ENCODE peak calls at places on chromosomes 2 and 18, in six cellular contexts. C is cardiac fibroblast, T is left ventricle myocardium inferior, J is A549, L is foreskin fibroblast, Z is esophagus squamous epithelium. V is an unnamed sample.

GRCh38 chr18:31643003-31643402 is 41.4 kb downstream of the B4GALT6 start:
- DNase-seq in C (peak), T (no peak), J (no peak), L (peak), Z (no peak), V (no peak)

GRCh38 chr2:39730685-39731302 is 48.3 kb downstream of the THUMPD2 start:
- DNase-seq in C (peak), T (no peak), J (peak), L (peak), Z (no peak), V (no peak)

GRCh38 chr2:95366514-95366913 is 36.0 kb upstream of the FAHD2A start:
- DNase-seq in C (no peak), T (peak), J (no peak), L (no peak), Z (no peak), V (no peak)

GRCh38 chr2:13770279-13770678 is 862.2 kb upstream of the LRATD1 start:
- DNase-seq in C (no peak), T (no peak), J (no peak), L (no peak), Z (no peak), V (no peak)

GRCh38 chr2:43831438-43832294 is 7.0 kb downstream of the ABCG5 start:
- DNase-seq in C (no peak), T (no peak), J (no peak), L (peak), Z (no peak), V (no peak)

GRCh38 chr2:122831644-122832043 is 1076.2 kb downstream of the TSN start:
- DNase-seq in C (no peak), T (no peak), J (no peak), L (no peak), Z (no peak), V (no peak)

GRCh38 chr2:25760319-25760718 is 86.9 kb upstream of the DTNB start:
- DNase-seq in C (no peak), T (no peak), J (no peak), L (no peak), Z (no peak), V (no peak)

GRCh38 chr2:224958873-224959272 is 83.4 kb downstream of the DOCK10 start:
- DNase-seq in C (no peak), T (no peak), J (no peak), L (peak), Z (no peak), V (no peak)

GRCh38 chr2:43005975-43006833 is 213.8 kb upstream of the HAAO start:
- DNase-seq in C (no peak), T (no peak), J (no peak), L (no peak), Z (no peak), V (no peak)

GRCh38 chr2:36462311-36462710 is 106.7 kb downstream of the CRIM1 start:
- DNase-seq in C (no peak), T (no peak), J (no peak), L (no peak), Z (no peak), V (no peak)

GRCh38 chr18:50659091-50660003 is 99.5 kb downstream of the MAPK4 start:
- DNase-seq in C (peak), T (no peak), J (peak), L (no peak), Z (no peak), V (no peak)

GRCh38 chr2:47218066-47218581 is 63.0 kb upstream of the STPG4 start:
- DNase-seq in C (no peak), T (no peak), J (no peak), L (no peak), Z (no peak), V (peak)

GRCh38 chr18:71249791-71250190 is 960.9 kb downstream of the SOCS6 start:
- DNase-seq in C (no peak), T (no peak), J (no peak), L (no peak), Z (no peak), V (no peak)

GRCh38 chr18:75344615-75345014 is 82.9 kb downstream of the SMIM21 start:
- DNase-seq in C (no peak), T (no peak), J (no peak), L (no peak), Z (no peak), V (no peak)

GRCh38 chr18:37524546-37525301 is 40.9 kb downstream of the CELF4 start:
- DNase-seq in C (no peak), T (no peak), J (no peak), L (no peak), Z (no peak), V (no peak)
- H3K4me3 ChIP-seq in C (no peak), T (peak), J (peak), L (no peak), Z (peak), V (no peak)

GRCh38 chr2:20011276-20012031 is 1.0 kb downstream of the MATN3 start:
- DNase-seq in C (no peak), T (no peak), J (no peak), L (no peak), Z (no peak), V (no peak)
- H3K4me3 ChIP-seq in C (no peak), T (peak), J (peak), L (no peak), Z (no peak), V (no peak)

GRCh38 chr2:161400076-161400475 is 16.0 kb upstream of the TBR1 start:
- DNase-seq in C (no peak), T (no peak), J (no peak), L (peak), Z (no peak), V (no peak)

GRCh38 chr2:161406316-161406715 is 9.8 kb upstream of the TBR1 start:
- DNase-seq in C (no peak), T (no peak), J (no peak), L (no peak), Z (no peak), V (peak)

GRCh38 chr2:161407597-161407996 is 8.5 kb upstream of the TBR1 start:
- DNase-seq in C (no peak), T (no peak), J (no peak), L (no peak), Z (no peak), V (no peak)

GRCh38 chr2:161402297-161402696 is 13.8 kb upstream of the TBR1 start:
- DNase-seq in C (no peak), T (no peak), J (no peak), L (no peak), Z (no peak), V (no peak)
- H3K4me3 ChIP-seq in C (no peak), T (no peak), J (no peak), L (no peak), Z (no peak), V (no peak)

GRCh38 chr18:37667836-37668235 is 102.2 kb upstream of the CELF4 start:
- DNase-seq in C (no peak), T (no peak), J (no peak), L (no peak), Z (no peak), V (no peak)
- H3K4me3 ChIP-seq in C (no peak), T (no peak), J (no peak), L (no peak), Z (no peak), V (no peak)

V was measured in LNCaP clone FGC.